ENCODE peak calls at places on chromosomes 16 and 17, in five cellular contexts. I, L, D, G and W are unnamed samples.

GRCh38 chr16:24800586-24800985 is 45.2 kb upstream of the SLC5A11 start:
- DNase-seq in I (no peak), L (no peak), D (no peak), G (no peak), W (no peak)

GRCh38 chr17:71458322-71458721 is 662.5 kb upstream of the SOX9 start:
- DNase-seq in D (no peak), G (no peak), I (no peak), L (no peak), W (no peak)

GRCh38 chr17:22138861-22139469 is 446.6 kb downstream of the KCNJ18 start:
- DNase-seq in L (no peak), D (no peak), G (no peak), I (no peak), W (no peak)

GRCh38 chr17:57808882-57809281 is 41.0 kb downstream of the MRPS23 start:
- DNase-seq in G (no peak), L (no peak), D (peak; percentile 38), I (no peak), W (no peak)

GRCh38 chr17:45314761-45315549 is 1.9 kb downstream of the MAP3K14 start:
- DNase-seq in L (no peak), G (no peak), I (no peak), D (peak; percentile 57), W (no peak)

GRCh38 chr17:49676276-49676868 is 1.5 kb downstream of the SPOP start:
- DNase-seq in D (no peak), L (no peak), I (no peak), G (no peak), W (no peak)

GRCh38 chr17:82461827-82462524 is 3.4 kb downstream of the NARF start:
- DNase-seq in D (no peak), L (no peak), G (no peak), I (peak; percentile 68), W (peak; percentile 71)

GRCh38 chr17:2223617-2223927 is 80.0 kb downstream of the SMG6 start:
- DNase-seq in I (no peak), G (no peak), L (no peak), D (no peak), W (no peak)

GRCh38 chr16:1001096-1001495 is 19.5 kb downstream of the SOX8 start:
- DNase-seq in D (no peak), I (no peak), L (no peak), G (no peak), W (no peak)

GRCh38 chr16:80806957-80807356 is 2.6 kb upstream of the CDYL2 start:
- DNase-seq in D (no peak), G (no peak), L (no peak), I (no peak), W (peak; percentile 25)

GRCh38 chr16:5036228-5037156 is 2.8 kb upstream of the NAGPA start:
- DNase-seq in I (peak; percentile 29), D (no peak), G (no peak), L (no peak), W (no peak)

GRCh38 chr16:842061-842476 is 41.5 kb upstream of the GNG13 start:
- DNase-seq in G (peak; percentile 28), I (peak; percentile 70), L (no peak), D (peak; percentile 55), W (peak; percentile 7)

GRCh38 chr17:31197991-31198390 is 99.0 kb downstream of the OMG start:
- DNase-seq in D (no peak), L (no peak), G (no peak), I (no peak), W (no peak)

GRCh38 chr17:45305532-45306087 is 11.2 kb downstream of the MAP3K14 start:
- DNase-seq in D (no peak), G (no peak), I (no peak), L (no peak), W (no peak)

GRCh38 chr16:59573528-59574271 is 839.6 kb upstream of the GOT2 start:
- DNase-seq in G (no peak), D (no peak), I (no peak), L (no peak), W (no peak)

GRCh38 chr17:45276031-45276430 is 14.1 kb upstream of the SPATA32 start:
- DNase-seq in L (no peak), G (no peak), I (no peak), D (no peak), W (peak; percentile 43)

GRCh38 chr17:37848690-37849616 is 75.3 kb upstream of the TBC1D3K start:
- DNase-seq in L (no peak), D (no peak), I (no peak), G (no peak), W (no peak)

GRCh38 chr16:26665166-26665939 is 401.4 kb upstream of the C16orf82 start:
- DNase-seq in G (peak; percentile 97), L (no peak), I (no peak), D (peak; percentile 52), W (no peak)

GRCh38 chr17:35373532-35373983 is at the start of gene SLFN11:
- DNase-seq in G (no peak), L (peak; percentile 92), D (no peak), I (peak; percentile 94), W (peak; percentile 94)

GRCh38 chr16:11105038-11105903 is 150.7 kb downstream of the SOCS1 start:
- DNase-seq in L (no peak), G (peak; percentile 1), D (peak; percentile 47), I (peak; percentile 48), W (no peak)

GRCh38 chr17:79783891-79784290 is 5.9 kb downstream of the CBX2 start:
- DNase-seq in G (no peak), L (no peak), I (no peak), D (no peak), W (no peak)

GRCh38 chr16:57807968-57808528 is 5.8 kb upstream of the KIFC3 start:
- DNase-seq in I (peak; percentile 90), D (no peak), L (peak; percentile 81), G (peak; percentile 69), W (peak; percentile 92)

GRCh38 chr17:2688351-2689342 is 22.9 kb downstream of the CLUH start:
- DNase-seq in I (peak; percentile 70), L (peak; percentile 6), D (no peak), G (no peak), W (peak; percentile 69)

GRCh38 chr16:24670623-24671454 is 58.6 kb upstream of the TNRC6A start:
- DNase-seq in I (peak; percentile 83), D (peak; percentile 84), L (peak; percentile 64), G (peak; percentile 66), W (peak; percentile 88)

GRCh38 chr17:58335061-58335731 is 6.6 kb upstream of the TSPOAP1 start:
- DNase-seq in D (no peak), L (no peak), G (no peak), I (peak; percentile 52), W (no peak)

GRCh38 chr16:11361751-11362742 is 16.8 kb downstream of the RMI2 start:
- DNase-seq in G (no peak), I (no peak), D (no peak), L (no peak), W (no peak)

GRCh38 chr17:45656527-45657181 is 127.5 kb upstream of the CRHR1 start:
- DNase-seq in D (no peak), I (no peak), G (no peak), L (no peak), W (no peak)

GRCh38 chr17:1055231-1055630 is 58.3 kb downstream of the TIMM22 start:
- DNase-seq in D (no peak), G (no peak), L (no peak), I (peak; percentile 35), W (no peak)

GRCh38 chr16:15607700-15608396 is 35.1 kb downstream of the MARF1 start:
- DNase-seq in I (no peak), L (peak; percentile 57), D (no peak), G (no peak), W (peak; percentile 80)

GRCh38 chr17:7348478-7349242 is 3.3 kb upstream of the KCTD11 start:
- DNase-seq in G (no peak), D (no peak), I (peak; percentile 67), L (no peak), W (peak; percentile 41)